ENCODE peak calls at places on chromosomes 3 and 15, in six cellular contexts. U, R, X, I, Z and S are unnamed samples.

GRCh38 chr3:73332558-73332957 is 271.1 kb downstream of the EBLN2 start:
- DNase-seq in U (no peak), R (no peak), X (no peak), I (no peak), Z (peak; percentile 36), S (no peak)

GRCh38 chr15:100614336-100614735 is 11.9 kb downstream of the ASB7 start:
- DNase-seq in U (no peak), R (no peak), X (no peak), I (no peak), Z (no peak), S (no peak)

GRCh38 chr3:99920530-99921376 is 103.1 kb downstream of the CMSS1 start:
- DNase-seq in U (peak; percentile 3), R (no peak), X (peak; percentile 72), I (peak; percentile 73), Z (peak; percentile 32), S (no peak)

GRCh38 chr3:45911496-45912226 is 25.3 kb downstream of the CCR9 start:
- DNase-seq in U (no peak), R (no peak), X (no peak), I (no peak), Z (no peak), S (no peak)

GRCh38 chr15:77515613-77516012 is 94.9 kb downstream of the HMG20A start:
- DNase-seq in U (no peak), R (no peak), X (no peak), I (no peak), Z (no peak), S (no peak)

GRCh38 chr3:138426211-138426610 is 8.2 kb upstream of the ESYT3 start:
- DNase-seq in U (no peak), R (no peak), X (peak; percentile 26), I (peak; percentile 50), Z (no peak), S (no peak)

GRCh38 chr3:185760550-185760949 is 64.3 kb downstream of the IGF2BP2 start:
- DNase-seq in U (no peak), R (no peak), X (no peak), I (no peak), Z (no peak), S (no peak)

GRCh38 chr3:45682786-45683185 is 6.4 kb upstream of the SACM1L start:
- DNase-seq in U (no peak), R (no peak), X (no peak), I (no peak), Z (no peak), S (no peak)

GRCh38 chr15:40267670-40268069 is 15.2 kb downstream of the ANKRD63 start:
- DNase-seq in U (no peak), R (no peak), X (no peak), I (no peak), Z (no peak), S (no peak)

GRCh38 chr15:59396660-59397059 is 24.0 kb upstream of the MYO1E start:
- DNase-seq in U (no peak), R (no peak), X (no peak), I (no peak), Z (no peak), S (no peak)
- TF ChIP-seq CTCF in U (no peak), R (peak; percentile 8), X (no peak), I (no peak), Z (no peak), S (no peak)

GRCh38 chr3:69241769-69242168 is 119.4 kb upstream of the LMOD3 start:
- DNase-seq in U (no peak), R (no peak), X (no peak), I (no peak), Z (peak; percentile 53), S (no peak)

GRCh38 chr3:69239063-69239462 is 116.7 kb upstream of the LMOD3 start:
- DNase-seq in U (no peak), R (no peak), X (no peak), I (no peak), Z (no peak), S (no peak)

GRCh38 chr3:69240651-69241578 is 118.5 kb upstream of the LMOD3 start:
- DNase-seq in U (no peak), R (no peak), X (no peak), I (peak; percentile 21), Z (peak; percentile 88), S (no peak)

GRCh38 chr3:69232447-69232846 is 110.1 kb upstream of the LMOD3 start:
- DNase-seq in U (no peak), R (no peak), X (no peak), I (no peak), Z (no peak), S (no peak)

DNA sequence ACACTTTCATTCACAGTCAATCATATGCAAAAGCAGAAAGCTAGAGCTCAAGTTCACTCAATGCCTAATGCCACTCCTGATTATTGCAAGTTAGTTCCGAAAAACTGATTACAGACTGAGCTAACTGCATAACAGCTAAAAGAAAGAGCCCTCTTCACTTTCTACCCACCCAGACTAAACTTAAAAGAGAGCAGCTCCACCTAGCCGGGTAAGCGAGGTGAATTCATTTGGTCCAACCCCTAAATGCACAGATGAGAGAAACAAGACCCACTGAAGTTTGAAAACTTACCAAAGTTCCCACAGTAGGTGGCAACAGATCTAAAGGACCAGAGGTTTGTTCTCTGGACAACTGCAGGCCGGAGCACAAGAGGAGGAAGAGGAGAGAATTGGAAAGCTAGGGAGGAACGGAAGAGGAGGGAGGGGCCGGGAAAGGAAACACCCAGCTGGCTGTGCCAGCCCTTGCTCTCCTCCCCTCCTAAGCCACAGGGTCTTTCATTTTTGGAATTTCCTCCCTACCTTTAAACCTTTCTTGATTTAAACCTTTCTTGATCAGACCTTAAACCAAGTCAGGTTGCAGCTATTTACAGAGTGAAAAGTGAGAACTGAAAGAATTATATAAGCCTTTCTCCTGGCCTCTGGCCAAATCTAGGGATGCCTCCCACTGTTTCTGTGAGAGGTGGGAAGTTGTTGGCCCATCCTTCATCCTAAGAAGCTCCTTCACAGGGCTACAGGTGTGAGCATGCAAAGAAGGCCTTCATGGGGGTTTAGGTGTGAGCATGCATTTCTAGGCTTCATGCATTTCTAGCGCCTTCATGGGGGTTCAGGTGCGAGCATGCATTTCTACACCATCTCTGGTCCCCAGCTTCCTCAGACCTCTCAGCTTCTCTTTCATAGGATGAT is 114.7 kb upstream of the LMOD3 start:
- DNase-seq in U (no peak), R (no peak), X (no peak), I (no peak), Z (no peak), S (no peak)
- TF ChIP-seq CTCF in U (no peak), R (no peak), X (no peak), I (no peak), Z (no peak), S (no peak)

GRCh38 chr3:102529452-102529851 is 94.6 kb downstream of the ZPLD1 start:
- DNase-seq in U (no peak), R (no peak), X (no peak), I (peak; percentile 26), Z (peak; percentile 11), S (no peak)
- TF ChIP-seq CTCF in U (no peak), R (no peak), X (peak; percentile 31), I (peak; percentile 48), Z (no peak), S (no peak)

GRCh38 chr15:80367094-80367493 is 37.1 kb upstream of the ARNT2 start:
- DNase-seq in U (no peak), R (no peak), X (no peak), I (peak; percentile 3), Z (peak; percentile 37), S (no peak)
- TF ChIP-seq CTCF in U (no peak), R (no peak), X (peak; percentile 8), I (no peak), Z (peak; percentile 26), S (no peak)

GRCh38 chr15:75206803-75207617 is 5.3 kb downstream of the C15orf39 start:
- DNase-seq in U (no peak), R (no peak), X (no peak), I (no peak), Z (no peak), S (no peak)

GRCh38 chr15:75210867-75211266 is 9.2 kb downstream of the C15orf39 start:
- DNase-seq in U (no peak), R (no peak), X (no peak), I (no peak), Z (no peak), S (no peak)

GRCh38 chr15:75209289-75209676 is 7.6 kb downstream of the C15orf39 start:
- DNase-seq in U (no peak), R (no peak), X (no peak), I (no peak), Z (no peak), S (no peak)

GRCh38 chr15:75207618-75208500 is 6.2 kb downstream of the C15orf39 start:
- DNase-seq in U (no peak), R (no peak), X (no peak), I (no peak), Z (no peak), S (no peak)

GRCh38 chr15:75208501-75209288 is 7.0 kb downstream of the C15orf39 start:
- DNase-seq in U (no peak), R (no peak), X (no peak), I (no peak), Z (no peak), S (no peak)
- TF ChIP-seq CTCF in U (no peak), R (no peak), X (no peak), I (no peak), Z (no peak), S (no peak)

GRCh38 chr3:38130219-38130618 is 6.7 kb downstream of the ACAA1 start:
- DNase-seq in U (no peak), R (no peak), X (no peak), I (no peak), Z (no peak), S (no peak)

GRCh38 chr3:38133557-38134405 is 3.1 kb downstream of the ACAA1 start:
- DNase-seq in U (no peak), R (no peak), X (no peak), I (no peak), Z (no peak), S (no peak)

GRCh38 chr3:38133209-38133556 is 3.7 kb downstream of the ACAA1 start:
- DNase-seq in U (no peak), R (no peak), X (no peak), I (no peak), Z (no peak), S (no peak)

GRCh38 chr3:38130631-38131065 is 6.3 kb downstream of the ACAA1 start:
- DNase-seq in U (no peak), R (no peak), X (no peak), I (no peak), Z (no peak), S (no peak)

DNA sequence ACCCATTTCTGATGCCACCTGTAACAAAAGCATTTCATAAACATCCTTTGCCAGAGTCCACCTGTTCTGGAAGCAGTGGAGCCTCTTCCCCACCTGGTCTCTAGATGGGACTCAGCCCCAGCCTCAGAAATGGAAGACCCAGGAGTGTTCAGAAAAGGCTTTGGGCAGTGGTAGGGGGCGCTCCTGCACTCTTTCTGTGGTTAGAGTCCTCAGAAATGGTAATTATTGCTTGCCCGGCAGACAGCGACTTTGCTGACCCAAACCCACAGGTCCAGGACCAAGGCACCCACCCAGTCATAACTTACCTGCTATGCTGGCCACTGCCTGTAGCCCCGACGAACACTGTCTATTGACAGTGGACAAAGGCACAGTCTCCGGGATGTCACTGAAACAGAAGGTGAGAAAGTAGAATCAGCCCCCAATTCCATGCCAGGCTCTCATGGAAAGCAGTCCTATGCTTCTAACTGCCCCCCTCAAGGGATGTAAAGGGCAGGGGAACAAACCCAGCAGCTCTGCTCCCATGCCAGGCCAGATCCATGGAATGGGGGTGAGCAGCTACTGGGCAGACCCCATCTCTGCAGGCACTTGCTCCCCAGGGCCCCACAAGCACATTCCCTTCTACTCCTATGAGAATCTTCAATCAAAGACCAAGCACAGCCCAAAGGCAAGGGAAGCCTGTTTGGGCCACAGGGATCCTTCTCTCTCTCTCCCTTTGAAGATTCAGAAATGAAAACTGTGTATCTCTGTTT is 5.1 kb downstream of the ACAA1 start:
- DNase-seq in U (peak; percentile 22), R (no peak), X (peak; percentile 20), I (peak; percentile 42), Z (peak; percentile 57), S (no peak)
- TF ChIP-seq CTCF in U (peak; percentile 30), R (peak; percentile 48), X (peak; percentile 48), I (peak; percentile 65), Z (peak; percentile 52), S (no peak)